ENCODE peak calls at places on chromosomes 4 and X, in four cellular contexts. D is neural crest cell, J is epithelial cell of esophagus, K is colonic mucosa. W is an unnamed sample.

GRCh38 chrX:119871245-119871598 is 311 bp downstream of the RNF113A start:
- DNase-seq in D (no peak), J (no peak), K (peak; percentile 38), W (no peak)

GRCh38 chr4:172202480-172203076 is 389.4 kb downstream of the GALNTL6 start:
- DNase-seq in D (no peak), J (peak; percentile 55), K (no peak), W (no peak)

GRCh38 chr4:166019441-166019840 is 146.4 kb downstream of the TLL1 start:
- DNase-seq in D (no peak), J (no peak), K (no peak), W (no peak)

GRCh38 chr4:94544811-94545210 is 93.1 kb downstream of the PDLIM5 start:
- DNase-seq in D (no peak), J (peak; percentile 74), K (no peak), W (no peak)

GRCh38 chr4:139484861-139485311 is 31.0 kb downstream of the RAB33B start:
- DNase-seq in D (no peak), J (no peak), K (no peak), W (no peak)

GRCh38 chrX:31057691-31058090 is 14.2 kb downstream of the FTHL17 start:
- DNase-seq in D (no peak), J (no peak), K (no peak), W (no peak)

GRCh38 chrX:151004085-151004484 is 20.9 kb downstream of the HMGB3 start:
- DNase-seq in D (no peak), J (no peak), K (no peak), W (no peak)

GRCh38 chr4:169756971-169757574 is 671 bp downstream of the HPF1 start:
- DNase-seq in D (no peak), J (no peak), K (no peak), W (no peak)

GRCh38 chr4:114015444-114015899 is 36.0 kb upstream of the ARSJ start:
- DNase-seq in D (no peak), J (peak; percentile 96), K (no peak), W (no peak)

GRCh38 chrX:39990388-39990787 is 107.4 kb downstream of the BCOR start:
- DNase-seq in D (no peak), J (no peak), K (no peak), W (no peak)

GRCh38 chr4:140052050-140052449 is 101.9 kb downstream of the MAML3 start:
- DNase-seq in D (no peak), J (peak; percentile 51), K (peak; percentile 56), W (no peak)

GRCh38 chr4:154741877-154742851 is 1.6 kb upstream of the LRAT start:
- DNase-seq in D (peak; percentile 25), J (no peak), K (no peak), W (peak; percentile 88)

GRCh38 chr4:14386196-14386595 is 616.1 kb upstream of the CPEB2 start:
- DNase-seq in D (no peak), J (no peak), K (no peak), W (no peak)

GRCh38 chr4:111883557-111883999 is 261.7 kb upstream of the FAM241A start:
- DNase-seq in D (no peak), J (no peak), K (no peak), W (no peak)

GRCh38 chr4:153154010-153154975 is 50.0 kb upstream of the TRIM2 start:
- DNase-seq in D (no peak), J (peak; percentile 76), K (peak; percentile 80), W (no peak)

GRCh38 chr4:8501781-8502180 is 61.2 kb downstream of the TRMT44 start:
- DNase-seq in D (no peak), J (no peak), K (no peak), W (no peak)

GRCh38 chr4:58688603-58689002 is 1578.4 kb upstream of the IGFBP7 start:
- DNase-seq in D (no peak), J (no peak), K (no peak), W (no peak)

GRCh38 chrX:12974217-12974796 is 603 bp upstream of the TMSB4X start:
- DNase-seq in D (peak; percentile 38), J (peak; percentile 54), K (peak; percentile 73), W (peak; percentile 54)

GRCh38 chr4:86114563-86114962 is 245.3 kb downstream of the MAPK10 start:
- DNase-seq in D (no peak), J (no peak), K (no peak), W (no peak)

GRCh38 chr4:33262809-33263208 is 2542.6 kb downstream of the PCDH7 start:
- DNase-seq in D (no peak), J (peak; percentile 48), K (no peak), W (no peak)

GRCh38 chrX:31545726-31546125 is 473.9 kb upstream of the FTHL17 start:
- DNase-seq in D (no peak), J (peak; percentile 40), K (no peak), W (no peak)

GRCh38 chr4:73309211-73309610 is 50.6 kb upstream of the ANKRD17 start:
- DNase-seq in D (no peak), J (peak; percentile 41), K (no peak), W (no peak)

GRCh38 chr4:37748546-37748945 is 62.4 kb upstream of the RELL1 start:
- DNase-seq in D (no peak), J (no peak), K (no peak), W (no peak)

GRCh38 chr4:165428957-165429356 is 50.1 kb downstream of the CPE start:
- DNase-seq in D (no peak), J (no peak), K (no peak), W (no peak)

GRCh38 chrX:31551913-31552312 is 480.1 kb upstream of the FTHL17 start:
- DNase-seq in D (no peak), J (no peak), K (no peak), W (no peak)

GRCh38 chrX:152632445-152633097 is 5.1 kb upstream of the GABRQ start:
- DNase-seq in D (peak; percentile 57), J (peak; percentile 40), K (peak; percentile 58), W (peak; percentile 43)

GRCh38 chrX:129478516-129478915 is 44.8 kb downstream of the SMARCA1 start:
- DNase-seq in D (no peak), J (no peak), K (no peak), W (no peak)

GRCh38 chrX:109472939-109473713 is 8.8 kb downstream of the GUCY2F start:
- DNase-seq in D (peak; percentile 35), J (peak; percentile 66), K (no peak), W (peak; percentile 83)

GRCh38 chr4:168683595-168683994 is 186.7 kb downstream of the PALLD start:
- DNase-seq in D (no peak), J (no peak), K (no peak), W (no peak)

GRCh38 chr4:139978692-139979091 is 175.3 kb downstream of the MAML3 start:
- DNase-seq in D (no peak), J (no peak), K (no peak), W (no peak)

GRCh38 chr4:190018201-190018920 is 8.7 kb downstream of the FRG2 start:
- DNase-seq in D (no peak), J (no peak), K (no peak), W (no peak)

GRCh38 chr4:146654976-146655761 is 16.5 kb downstream of the POU4F2 start:
- DNase-seq in D (peak; percentile 41), J (no peak), K (no peak), W (peak; percentile 71)

GRCh38 chrX:21153503-21153902 is 220.7 kb upstream of the CNKSR2 start:
- DNase-seq in D (peak; percentile 2), J (peak; percentile 0), K (no peak), W (no peak)

GRCh38 chr4:53937918-53938317 is 126.5 kb downstream of the CHIC2 start:
- DNase-seq in D (no peak), J (no peak), K (no peak), W (no peak)

GRCh38 chr4:94488667-94489066 is 36.9 kb downstream of the PDLIM5 start:
- DNase-seq in D (no peak), J (peak; percentile 95), K (no peak), W (no peak)

GRCh38 chr4:27217261-27217769 is 356.7 kb downstream of the STIM2 start:
- DNase-seq in D (no peak), J (peak; percentile 15), K (no peak), W (no peak)

GRCh38 chrX:72568406-72569092 is 4.1 kb downstream of the HDAC8 start:
- DNase-seq in D (no peak), J (no peak), K (no peak), W (no peak)

GRCh38 chr4:156754832-156755570 is 216.6 kb downstream of the PDGFC start:
- DNase-seq in D (no peak), J (no peak), K (no peak), W (no peak)

W was measured in H9.